ENCODE peak calls at places on chromosomes 2 and 18, in eight cellular contexts. P is CD8-positive, alpha-beta T cell; T is left ventricle myocardium inferior; X is PC-9; W is bronchial epithelial cell; R is RWPE1; C is K562; Q is neural progenitor cell. D is an unnamed sample.

GRCh38 chr18:56000041-56000440 is 412.0 kb upstream of the TCF4 start:
- DNase-seq in W (no peak), T (no peak), X (no peak), Q (no peak), R (no peak), C (no peak), P (no peak), D (no peak)

GRCh38 chr18:64073956-64074355 is 74.9 kb downstream of the LINC00305 start:
- DNase-seq in T (no peak), P (no peak), C (no peak), R (no peak), X (no peak), Q (no peak), W (no peak), D (no peak)

GRCh38 chr2:95276888-95277245 is 2.6 kb downstream of the PROM2 start:
- DNase-seq in Q (no peak), T (no peak), W (no peak), P (no peak), X (no peak), C (no peak), R (no peak), D (no peak)

GRCh38 chr18:48328473-48329205 is 80.5 kb downstream of the ZBTB7C start:
- DNase-seq in X (no peak), R (no peak), P (no peak), T (no peak), W (peak), C (no peak), Q (no peak), D (no peak)

GRCh38 chr2:197297262-197297661 is 13.3 kb downstream of the ANKRD44 start:
- DNase-seq in W (no peak), R (no peak), Q (no peak), C (no peak), X (no peak), T (no peak), P (no peak), D (no peak)

GRCh38 chr18:21769206-21769605 is 28.6 kb downstream of the MIB1 start:
- DNase-seq in W (no peak), Q (no peak), R (no peak), P (no peak), X (no peak), C (no peak), T (no peak), D (no peak)

GRCh38 chr2:174340400-174341300 is 5.9 kb downstream of the SP9 start:
- DNase-seq in C (no peak), X (no peak), Q (peak), W (no peak), R (no peak), T (no peak), P (no peak), D (no peak)

GRCh38 chr18:48838921-48839818 is 111.6 kb downstream of the SMAD7 start:
- DNase-seq in T (no peak), W (peak), R (peak), P (peak), Q (no peak), C (no peak), X (peak), D (no peak)

GRCh38 chr18:8704361-8705279 is 736 bp upstream of the MTCL1 start:
- DNase-seq in Q (peak), R (peak), C (peak), T (peak), P (peak), X (peak), W (peak), D (peak)

GRCh38 chr2:26725516-26725810 is 32.9 kb downstream of the KCNK3 start:
- DNase-seq in R (no peak), W (no peak), C (no peak), X (no peak), T (peak), P (no peak), Q (no peak), D (no peak)

GRCh38 chr2:26730549-26730948 is 33.5 kb upstream of the SLC35F6 start:
- DNase-seq in P (no peak), C (no peak), R (no peak), X (no peak), T (no peak), Q (no peak), W (no peak), D (no peak)

GRCh38 chr2:26729311-26729710 is 34.8 kb upstream of the SLC35F6 start:
- DNase-seq in X (no peak), P (no peak), W (no peak), C (no peak), R (no peak), Q (no peak), T (no peak), D (no peak)

GRCh38 chr2:26726229-26726628 is 33.7 kb downstream of the KCNK3 start:
- DNase-seq in Q (no peak), C (no peak), T (no peak), X (no peak), R (no peak), W (no peak), P (no peak), D (no peak)

GRCh38 chr2:26727641-26728561 is 35.4 kb downstream of the KCNK3 start:
- DNase-seq in Q (no peak), R (no peak), X (no peak), W (no peak), C (peak), T (no peak), P (peak), D (no peak)
- TF ChIP-seq CTCF in Q (no peak), R (no peak), X (no peak), W (peak), C (peak), T (peak), P (no peak), D (no peak)

GRCh38 chr2:187056416-187057333 is 207.7 kb upstream of the ZSWIM2 start:
- DNase-seq in C (no peak), R (no peak), Q (no peak), W (no peak), P (no peak), T (no peak), X (no peak), D (no peak)

GRCh38 chr2:187051350-187051749 is 202.4 kb upstream of the ZSWIM2 start:
- DNase-seq in P (no peak), X (no peak), C (no peak), Q (no peak), T (no peak), R (no peak), W (no peak), D (no peak)

GRCh38 chr2:187055463-187055862 is 206.5 kb upstream of the ZSWIM2 start:
- DNase-seq in C (no peak), W (peak), R (no peak), P (no peak), T (no peak), X (no peak), Q (no peak), D (no peak)

GRCh38 chr2:187057466-187057865 is 208.5 kb upstream of the ZSWIM2 start:
- DNase-seq in P (no peak), C (no peak), R (no peak), X (no peak), T (no peak), Q (no peak), W (no peak), D (no peak)

GRCh38 chr2:187054501-187055319 is 205.7 kb upstream of the ZSWIM2 start:
- DNase-seq in P (no peak), T (no peak), C (no peak), R (no peak), X (no peak), W (no peak), Q (peak), D (no peak)
- TF ChIP-seq CTCF in P (no peak), T (no peak), C (peak), R (no peak), X (no peak), W (no peak), Q (peak), D (no peak)

DNA sequence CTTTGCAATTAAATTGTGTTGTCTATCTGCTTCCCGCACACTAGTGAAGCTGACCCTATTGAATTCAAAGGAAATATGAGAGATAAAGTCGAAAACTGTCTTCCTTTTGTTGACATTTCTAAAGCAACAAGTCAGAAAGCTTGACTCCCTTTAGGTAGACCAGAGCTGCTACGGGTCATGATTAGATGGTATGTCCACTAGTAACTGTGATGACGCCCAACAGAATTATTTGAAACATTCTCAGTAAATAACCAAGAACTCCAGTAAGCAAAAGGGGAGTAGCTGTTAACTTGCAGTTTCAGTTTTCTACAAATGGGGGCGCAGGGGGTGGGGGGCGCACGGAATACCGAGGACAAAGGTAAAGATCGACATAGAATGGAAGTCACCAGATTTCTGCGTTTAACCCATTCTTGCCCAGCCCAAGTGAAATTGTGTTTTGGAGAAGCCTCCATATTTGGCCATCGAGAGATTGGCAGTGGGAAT is 56.4 kb downstream of the CRIM1 start:
- DNase-seq in P (no peak), T (no peak), W (no peak), Q (peak), C (peak), R (no peak), X (peak), D (no peak)
- TF ChIP-seq CTCF in P (no peak), T (no peak), W (no peak), Q (peak), C (peak), R (no peak), X (no peak), D (no peak)

GRCh38 chr18:44579028-44579692 is 101.5 kb upstream of the SETBP1 start:
- DNase-seq in T (no peak), Q (peak), X (no peak), R (no peak), C (peak), W (peak), P (no peak), D (no peak)
- TF ChIP-seq CTCF in T (peak), Q (peak), X (peak), R (peak), C (peak), W (peak), P (peak), D (peak)

GRCh38 chr2:118310878-118311442 is 222.7 kb downstream of the INSIG2 start:
- DNase-seq in C (no peak), Q (peak), P (no peak), X (no peak), T (no peak), W (no peak), R (no peak), D (no peak)

GRCh38 chr2:118315606-118316005 is 227.3 kb downstream of the INSIG2 start:
- DNase-seq in T (no peak), W (no peak), Q (no peak), C (no peak), R (no peak), P (no peak), X (no peak), D (no peak)

GRCh38 chr2:118309201-118310015 is 221.1 kb downstream of the INSIG2 start:
- DNase-seq in Q (peak), X (no peak), W (no peak), P (no peak), T (no peak), R (no peak), C (no peak), D (no peak)

GRCh38 chr2:118310016-118310877 is 222.0 kb downstream of the INSIG2 start:
- DNase-seq in T (no peak), X (peak), P (peak), R (peak), Q (peak), C (peak), W (peak), D (no peak)

GRCh38 chr2:118312963-118313756 is 224.9 kb downstream of the INSIG2 start:
- DNase-seq in X (no peak), Q (peak), P (no peak), W (no peak), C (no peak), T (no peak), R (no peak), D (no peak)
- TF ChIP-seq CTCF in X (no peak), Q (peak), P (no peak), W (no peak), C (no peak), T (no peak), R (no peak), D (no peak)

GRCh38 chr2:70007151-70007550 is 45.7 kb upstream of the ASPRV1 start:
- DNase-seq in W (no peak), T (no peak), R (no peak), Q (no peak), C (no peak), X (no peak), P (no peak), D (no peak)

GRCh38 chr2:70008290-70008689 is 46.9 kb upstream of the ASPRV1 start:
- DNase-seq in R (no peak), X (no peak), T (no peak), P (no peak), Q (no peak), W (no peak), C (no peak), D (no peak)

GRCh38 chr2:70006447-70006784 is 45.0 kb upstream of the ASPRV1 start:
- DNase-seq in T (no peak), X (no peak), R (no peak), W (no peak), P (no peak), C (no peak), Q (no peak), D (no peak)

GRCh38 chr2:70003093-70003830 is 41.8 kb upstream of the ASPRV1 start:
- DNase-seq in P (no peak), C (no peak), W (no peak), R (no peak), X (no peak), Q (no peak), T (no peak), D (no peak)

DNA sequence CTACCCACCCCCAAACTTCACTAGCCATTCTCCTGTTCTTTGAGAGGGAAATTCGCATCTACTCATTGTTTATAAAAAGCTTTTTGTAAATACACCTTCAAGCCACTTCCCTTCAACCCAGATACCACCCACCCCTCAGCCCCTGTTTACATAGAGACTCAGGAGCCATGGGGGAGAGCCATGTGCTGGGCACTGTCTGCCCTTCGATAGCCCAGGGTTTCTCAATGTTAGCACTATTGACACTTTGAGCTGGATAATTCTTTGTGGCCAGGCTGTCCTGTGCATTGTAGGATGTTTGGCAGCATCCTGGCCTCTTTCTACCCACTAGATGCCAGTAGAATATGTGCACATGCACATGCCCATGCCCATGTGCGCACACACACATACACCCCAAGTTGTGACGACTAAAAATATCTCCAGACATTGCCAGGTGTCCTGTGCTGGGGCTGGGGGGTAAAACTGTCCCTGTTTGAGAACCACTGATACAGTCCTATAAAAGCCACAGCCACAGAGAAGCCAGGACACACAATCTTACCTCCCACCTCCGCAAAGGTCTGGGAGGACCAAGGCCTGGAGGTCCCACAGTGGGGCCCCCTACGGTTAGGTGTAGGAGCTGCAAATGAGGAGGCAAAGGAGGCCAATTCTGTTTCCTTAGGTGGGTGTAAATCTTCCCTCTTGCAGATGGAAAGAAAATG is 44.5 kb upstream of the ASPRV1 start:
- DNase-seq in R (no peak), T (no peak), P (no peak), Q (no peak), X (no peak), C (peak), W (no peak), D (no peak)
- TF ChIP-seq CTCF in R (no peak), T (no peak), P (no peak), Q (peak), X (no peak), C (peak), W (no peak), D (no peak)

GRCh38 chr2:27427863-27428212 is 593 bp upstream of the NRBP1 start:
- DNase-seq in T (no peak), W (no peak), Q (no peak), R (no peak), C (no peak), P (no peak), X (no peak), D (no peak)

GRCh38 chr2:27428978-27429541 is 629 bp downstream of the NRBP1 start:
- DNase-seq in X (peak), Q (peak), W (peak), R (peak), P (peak), C (peak), T (peak), D (peak)

GRCh38 chr2:27422958-27423357 is 5.5 kb upstream of the NRBP1 start:
- DNase-seq in Q (no peak), P (no peak), T (no peak), C (no peak), R (no peak), W (no peak), X (no peak), D (no peak)

GRCh38 chr2:27431395-27431794 is 3.0 kb downstream of the NRBP1 start:
- DNase-seq in C (no peak), P (no peak), W (peak), Q (no peak), R (no peak), T (no peak), X (no peak), D (no peak)

GRCh38 chr2:27428213-27428977 is at the start of gene NRBP1:
- DNase-seq in T (peak), X (peak), W (peak), C (peak), R (peak), Q (peak), P (peak), D (peak)
- TF ChIP-seq CTCF in T (no peak), X (no peak), W (no peak), C (no peak), R (no peak), Q (peak), P (no peak), D (no peak)

GRCh38 chr2:49772299-49772970 is 618.1 kb upstream of the FSHR start:
- DNase-seq in C (no peak), W (no peak), R (no peak), Q (no peak), P (no peak), T (no peak), X (no peak), D (no peak)

DNA sequence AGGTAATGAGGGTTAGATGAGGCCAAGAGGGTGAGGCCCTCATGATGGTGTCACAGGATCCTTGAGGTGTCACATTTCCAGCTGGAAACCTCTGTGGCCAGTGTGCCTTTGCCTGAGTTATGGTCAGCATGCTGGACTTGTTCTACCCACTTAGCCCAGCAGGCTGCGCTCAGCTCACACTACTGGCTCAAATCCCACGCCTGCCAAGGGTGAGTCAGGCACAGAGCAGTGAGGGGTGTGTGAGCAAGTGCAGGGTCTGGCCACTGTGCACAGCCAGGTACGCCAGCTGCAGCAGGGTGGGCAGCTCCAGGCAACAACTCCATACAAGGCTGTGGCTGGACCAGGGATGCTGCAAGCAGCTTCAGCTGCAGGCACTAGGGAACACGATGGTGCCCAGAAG is 616.6 kb upstream of the FSHR start:
- DNase-seq in X (peak), W (peak), Q (peak), T (peak), P (no peak), R (no peak), C (no peak), D (no peak)
- TF ChIP-seq CTCF in X (peak), W (peak), Q (peak), T (peak), P (no peak), R (no peak), C (no peak), D (peak)

D was measured in esophagus squamous epithelium.